ENCODE peak calls at places on chromosomes 3 and 15, in ten cellular contexts. M is effector memory CD4-positive, alpha-beta T cell; W is endodermal cell; Z is coronary artery; R is tibial artery; F is AG04449; P is left ventricle myocardium superior; D is AG04450; O is fibroblast of pulmonary artery; N is D341Med. V is an unnamed sample.

GRCh38 chr15:50764331-50765201 is 940 bp downstream of the SPPL2A start:
- DNase-seq in Z (no peak), W (no peak), N (no peak), R (no peak), F (no peak), P (no peak), M (no peak), D (no peak), O (peak), V (no peak)

GRCh38 chr3:46643701-46644100 is 31.4 kb downstream of the FAM240A start:
- DNase-seq in M (no peak), F (no peak), W (no peak), Z (no peak), R (no peak), O (no peak), N (no peak), P (no peak), D (no peak), V (no peak)

GRCh38 chr3:44120721-44121582 is 120.7 kb upstream of the TOPAZ1 start:
- DNase-seq in P (peak), R (no peak), O (no peak), N (no peak), F (no peak), D (no peak), M (no peak), Z (no peak), W (peak), V (no peak)

GRCh38 chr3:16455946-16456345 is 57.6 kb downstream of the RFTN1 start:
- DNase-seq in O (no peak), M (no peak), F (no peak), D (no peak), N (no peak), Z (no peak), P (no peak), W (no peak), R (no peak), V (no peak)

GRCh38 chr3:186772886-186773417 is 10.4 kb upstream of the EIF4A2 start:
- DNase-seq in P (peak), R (peak), N (no peak), M (peak), Z (peak), D (no peak), O (no peak), F (no peak), W (peak), V (peak)

GRCh38 chr3:143697975-143698374 is 150.3 kb downstream of the SLC9A9 start:
- DNase-seq in M (no peak), P (no peak), Z (no peak), W (no peak), F (no peak), O (no peak), R (no peak), N (no peak), D (no peak), V (no peak)

GRCh38 chr15:43085921-43086320 is 19.9 kb downstream of the UBR1 start:
- DNase-seq in P (no peak), Z (no peak), M (no peak), O (peak), F (no peak), N (no peak), R (no peak), D (no peak), W (no peak), V (no peak)

GRCh38 chr15:86647810-86648440 is 568.3 kb downstream of the AGBL1 start:
- DNase-seq in N (no peak), P (no peak), Z (no peak), F (no peak), M (no peak), D (no peak), R (no peak), W (no peak), O (no peak), V (no peak)

GRCh38 chr3:125154800-125155269 is 57.7 kb downstream of the SLC12A8 start:
- DNase-seq in D (no peak), Z (no peak), W (peak), F (no peak), O (no peak), M (no peak), P (no peak), N (no peak), R (no peak), V (no peak)

GRCh38 chr3:11601446-11602241 is 42.1 kb downstream of the VGLL4 start:
- DNase-seq in W (peak), D (no peak), M (no peak), N (no peak), Z (peak), P (peak), O (peak), R (peak), F (no peak), V (no peak)

GRCh38 chr15:25401511-25401910 is 37.3 kb downstream of the UBE3A start:
- DNase-seq in N (no peak), R (no peak), O (no peak), Z (no peak), W (no peak), P (no peak), M (no peak), D (no peak), F (no peak), V (no peak)

V was measured in T follicular helper cell.